ENCODE peak calls at places on chromosomes 7 and 10, in five cellular contexts. R is A549, J is thyroid gland, V is transverse colon, F is tibial nerve. Q is an unnamed sample. For H3K4me1, the result is how much of the 10 kb centered on the place peaks cover.

GRCh38 chr7:23469150-23469960 is 936 bp downstream of the IGF2BP3 start:
- DNase-seq in V (no peak), J (no peak), R (no peak), F (no peak), Q (no peak)

GRCh38 chr7:123351027-123351426 is 151.3 kb upstream of the SLC13A1 start:
- DNase-seq in J (no peak), V (no peak), R (no peak), F (no peak), Q (no peak)

GRCh38 chr7:69412331-69413146 is 185.7 kb upstream of the AUTS2 start:
- DNase-seq in J (no peak), F (no peak), R (peak), V (peak), Q (no peak)

GRCh38 chr7:71598553-71598952 is 466.6 kb downstream of the GALNT17 start:
- DNase-seq in F (no peak), V (no peak), J (no peak), R (no peak), Q (no peak)

GRCh38 chr7:130853503-130854279 is 119.7 kb upstream of the KLF14 start:
- DNase-seq in R (peak), F (no peak), V (no peak), J (no peak), Q (no peak)

GRCh38 chr7:38105874-38106483 is 72.1 kb upstream of the STARD3NL start:
- DNase-seq in F (no peak), J (peak), V (no peak), R (peak), Q (no peak)

GRCh38 chr7:38335490-38336135 is 62.2 kb upstream of the TARP start:
- DNase-seq in R (peak), V (peak), J (peak), F (peak), Q (peak)

GRCh38 chr7:131897016-131897789 is 340.8 kb upstream of the PODXL start:
- DNase-seq in J (no peak), R (peak), F (no peak), V (no peak), Q (no peak)

GRCh38 chr7:16594061-16594460 is 51.5 kb downstream of the ANKMY2 start:
- DNase-seq in V (no peak), F (no peak), J (no peak), R (no peak), Q (no peak)

GRCh38 chr7:28754027-28754426 is 204.1 kb downstream of the TRIL start:
- DNase-seq in R (peak), F (peak), J (no peak), V (no peak), Q (no peak)

GRCh38 chr7:87448427-87448826 is 27.1 kb downstream of the ABCB4 start:
- DNase-seq in V (no peak), R (no peak), J (no peak), F (no peak), Q (no peak)

GRCh38 chr10:62554632-62555199 is 180.5 kb downstream of the ZNF365 start:
- DNase-seq in V (no peak), J (peak), R (no peak), F (no peak), Q (no peak)

GRCh38 chr7:56009695-56010094 is 41.5 kb downstream of the PSPH start:
- DNase-seq in F (no peak), J (peak), V (peak), R (no peak), Q (peak)

GRCh38 chr10:14623931-14624330 is 150.8 kb downstream of the FAM107B start:
- DNase-seq in J (no peak), R (no peak), F (no peak), V (no peak), Q (no peak)

GRCh38 chr7:978049-978346 is 2.6 kb upstream of the COX19 start:
- DNase-seq in J (no peak), F (no peak), V (no peak), R (no peak), Q (no peak)

GRCh38 chr10:124384591-124385190 is 34.0 kb downstream of the OAT start:
- DNase-seq in R (no peak), J (no peak), F (no peak), V (no peak), Q (peak)

GRCh38 chr10:69453759-69454158 is 2.5 kb downstream of the TSPAN15 start:
- DNase-seq in R (no peak), J (peak), F (no peak), V (no peak), Q (peak)

GRCh38 chr10:69451209-69451783 is at the start of gene TSPAN15:
- DNase-seq in F (peak), R (peak), V (peak), J (peak), Q (peak)

GRCh38 chr10:69452676-69453415 is 1.6 kb downstream of the TSPAN15 start:
- DNase-seq in V (no peak), F (no peak), J (no peak), R (no peak), Q (no peak)

GRCh38 chr10:69449841-69450240 is 1.4 kb upstream of the TSPAN15 start:
- DNase-seq in R (peak), V (peak), J (peak), F (peak), Q (peak)

DNA sequence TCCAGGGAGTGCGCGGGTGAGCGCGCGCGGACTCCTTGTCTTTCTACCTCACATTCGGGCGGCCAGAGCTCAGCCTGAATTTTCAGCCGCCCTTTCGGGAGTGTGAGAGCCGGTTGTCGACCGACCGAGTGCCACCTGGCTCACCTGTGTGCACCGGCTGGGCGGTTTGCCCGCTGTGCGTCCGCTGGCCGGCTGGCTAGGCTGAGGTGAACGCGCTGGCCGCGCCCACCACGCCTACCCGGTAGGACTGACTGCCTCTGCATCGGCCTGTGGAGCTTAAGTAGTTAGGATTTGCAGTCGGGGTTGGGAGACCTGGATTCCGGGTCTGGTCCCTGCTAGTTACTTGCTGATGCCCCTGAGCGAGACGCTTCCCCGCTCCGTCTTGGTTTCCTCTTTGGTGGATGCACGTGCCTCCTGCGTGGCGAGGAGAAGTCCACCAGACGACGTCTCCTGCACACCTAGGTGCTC is 553 bp downstream of the TSPAN15 start:
- DNase-seq in R (no peak), J (peak), F (no peak), V (peak), Q (peak)
- H3K27ac ChIP-seq in R (peak), J (peak), F (peak), V (peak), Q (peak)

GRCh38 chr7:99102809-99103690 is 40.9 kb downstream of the SMURF1 start:
- DNase-seq in R (peak), V (no peak), J (no peak), F (no peak), Q (no peak)
- H3K4me1 ChIP-seq in R (half or more), V (under half), J (under half), F (under half), Q (under half)

GRCh38 chr10:73780301-73780700 is 1.5 kb upstream of the CHCHD1 start:
- DNase-seq in V (no peak), R (no peak), F (no peak), J (no peak), Q (no peak)

GRCh38 chr10:73782749-73783085 is 869 bp downstream of the CHCHD1 start:
- DNase-seq in J (no peak), R (no peak), F (no peak), V (no peak), Q (no peak)

GRCh38 chr10:73780966-73781365 is 882 bp upstream of the CHCHD1 start:
- DNase-seq in J (no peak), F (no peak), V (no peak), R (no peak), Q (no peak)

GRCh38 chr10:73781548-73781878 is 335 bp upstream of the CHCHD1 start:
- DNase-seq in R (no peak), V (no peak), F (no peak), J (no peak), Q (no peak)

DNA sequence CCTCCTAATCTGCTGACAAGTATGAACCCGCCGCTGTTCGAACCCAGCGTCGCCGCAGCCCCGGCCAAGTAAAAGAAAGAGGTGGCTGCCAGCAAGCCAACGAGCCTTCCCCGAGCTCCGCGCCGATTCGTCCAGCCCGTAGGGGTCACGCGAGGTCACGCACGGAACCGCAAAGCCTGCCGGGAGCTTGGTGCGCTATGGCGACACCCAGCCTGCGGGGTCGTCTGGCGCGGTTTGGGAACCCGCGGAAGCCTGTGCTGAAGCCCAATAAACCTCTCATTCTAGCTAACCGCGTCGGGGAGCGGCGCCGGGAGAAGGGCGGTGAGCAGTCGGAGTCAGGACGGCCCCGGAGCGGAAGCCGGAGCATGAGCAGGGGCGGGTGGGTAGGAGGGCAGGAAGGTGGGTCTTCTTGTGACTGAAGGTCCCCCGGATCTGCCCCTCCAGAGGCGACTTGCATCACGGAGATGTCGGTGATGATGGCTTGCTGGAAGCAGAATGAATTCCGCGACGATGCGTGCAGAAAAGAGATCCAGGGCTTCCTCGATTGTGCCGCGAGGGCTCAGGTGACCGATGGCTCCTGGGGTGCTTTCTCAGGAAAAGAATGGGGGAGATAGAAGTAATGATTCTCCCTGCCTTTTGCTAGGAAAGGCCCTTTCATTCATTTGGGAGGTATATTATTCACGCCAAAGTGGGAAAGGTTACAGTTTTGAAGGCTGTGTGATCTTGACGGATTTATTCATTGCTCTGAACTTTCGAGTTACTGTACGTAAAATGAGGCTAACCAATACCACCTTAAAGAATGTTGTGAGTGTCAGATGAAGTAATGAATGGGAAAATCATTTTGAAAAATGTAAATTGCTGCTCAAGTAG is at the start of gene CHCHD1:
- DNase-seq in R (peak), J (peak), F (peak), V (peak), Q (peak)
- TF ChIP-seq POLR2A in R (peak), J (no peak), F (peak), V (peak), Q (no peak)

GRCh38 chr7:30843741-30844482 is 67.7 kb upstream of the AQP1 start:
- DNase-seq in R (no peak), V (no peak), F (no peak), J (no peak), Q (no peak)
- H3K27ac ChIP-seq in R (no peak), V (peak), F (no peak), J (peak), Q (peak)

DNA sequence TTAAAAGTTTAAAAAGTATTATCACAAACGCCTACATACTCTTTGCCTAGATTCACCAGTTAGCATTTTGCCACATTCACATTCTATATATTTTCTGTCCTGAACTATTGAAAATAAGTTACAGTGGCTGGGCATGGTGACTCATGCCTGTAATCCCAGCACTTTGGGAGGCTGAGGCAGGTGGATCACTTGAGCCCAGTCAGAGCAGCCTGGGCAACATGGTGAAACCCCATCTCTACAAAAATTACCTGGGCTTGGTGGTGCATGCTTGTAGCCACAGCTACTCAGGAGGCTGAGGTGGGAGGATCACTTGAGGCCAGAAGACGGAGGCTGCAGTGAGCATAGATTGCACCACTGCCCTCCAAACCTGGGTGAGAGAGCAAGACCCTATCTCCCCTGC is 5.3 kb downstream of the ARPC1A start:
- DNase-seq in J (no peak), V (no peak), F (no peak), R (no peak), Q (no peak)
- H3K4me1 ChIP-seq in J (under half), V (under half), F (under half), R (under half), Q (half or more)

DNA sequence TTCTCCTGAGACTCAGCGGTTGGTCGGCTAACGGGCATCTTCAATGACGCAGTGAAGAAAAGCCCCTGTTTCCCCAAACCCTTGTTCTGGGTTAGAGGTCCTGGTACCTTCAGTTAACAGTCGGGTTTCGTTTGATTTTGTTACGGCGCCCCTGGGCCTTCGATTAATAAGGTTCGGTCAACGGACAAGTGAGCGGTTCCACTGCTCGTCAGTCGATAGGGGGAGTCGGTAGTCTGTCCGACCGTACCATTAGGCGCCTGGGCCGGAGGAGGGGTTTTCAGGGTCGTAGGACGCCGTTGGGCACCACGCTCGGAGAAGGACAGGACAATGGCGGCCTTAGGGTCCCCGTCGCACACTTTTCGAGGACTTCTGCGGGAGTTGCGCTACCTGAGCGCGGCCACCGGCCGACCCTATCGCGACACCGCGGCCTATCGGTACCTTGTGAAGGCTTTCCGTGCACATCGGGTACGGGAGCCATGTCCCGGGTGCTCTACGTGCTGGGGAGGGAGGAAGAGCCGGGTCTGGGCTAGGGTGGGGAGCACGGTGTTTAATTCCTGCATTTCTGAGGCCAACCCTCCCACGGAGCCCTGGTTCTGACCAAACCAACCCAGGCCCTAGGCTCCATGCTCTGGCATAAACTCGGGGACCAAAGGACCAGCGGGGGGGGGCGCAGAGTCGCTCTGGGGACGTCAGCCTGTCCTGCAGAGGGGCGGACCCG is at the start of gene FMC1:
- DNase-seq in J (peak), R (peak), F (peak), V (peak), Q (peak)
- TF ChIP-seq POLR2A in J (peak), R (peak), F (peak), V (peak), Q (peak)

GRCh38 chr10:16904619-16905018 is 87.4 kb upstream of the RSU1 start:
- DNase-seq in V (no peak), F (no peak), J (no peak), R (no peak), Q (no peak)
- H3K27ac ChIP-seq in V (no peak), F (no peak), J (no peak), R (no peak), Q (no peak)

DNA sequence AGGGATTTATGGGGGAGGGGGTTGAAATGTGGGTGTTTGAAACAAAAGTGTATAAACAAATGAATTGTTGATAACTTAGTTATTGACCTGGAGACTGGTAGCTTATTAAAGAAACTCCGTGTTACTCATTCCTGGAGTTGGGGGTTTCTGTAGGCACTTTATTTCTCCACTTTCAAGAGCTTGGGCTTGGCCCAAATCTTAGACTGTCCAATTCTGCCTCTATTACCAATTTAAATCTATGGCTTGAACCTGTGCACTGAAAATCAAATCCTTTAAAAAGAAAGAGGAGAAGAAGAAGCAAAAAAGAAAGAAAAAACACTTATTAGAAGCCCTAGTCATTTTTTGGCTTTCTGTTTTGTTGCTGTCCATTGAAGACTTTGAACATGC is 2.7 kb downstream of the HOXA2 start:
- DNase-seq in V (no peak), J (no peak), F (no peak), R (no peak), Q (no peak)
- H3K4me1 ChIP-seq in V (under half), J (under half), F (under half), R (under half), Q (under half)

DNA sequence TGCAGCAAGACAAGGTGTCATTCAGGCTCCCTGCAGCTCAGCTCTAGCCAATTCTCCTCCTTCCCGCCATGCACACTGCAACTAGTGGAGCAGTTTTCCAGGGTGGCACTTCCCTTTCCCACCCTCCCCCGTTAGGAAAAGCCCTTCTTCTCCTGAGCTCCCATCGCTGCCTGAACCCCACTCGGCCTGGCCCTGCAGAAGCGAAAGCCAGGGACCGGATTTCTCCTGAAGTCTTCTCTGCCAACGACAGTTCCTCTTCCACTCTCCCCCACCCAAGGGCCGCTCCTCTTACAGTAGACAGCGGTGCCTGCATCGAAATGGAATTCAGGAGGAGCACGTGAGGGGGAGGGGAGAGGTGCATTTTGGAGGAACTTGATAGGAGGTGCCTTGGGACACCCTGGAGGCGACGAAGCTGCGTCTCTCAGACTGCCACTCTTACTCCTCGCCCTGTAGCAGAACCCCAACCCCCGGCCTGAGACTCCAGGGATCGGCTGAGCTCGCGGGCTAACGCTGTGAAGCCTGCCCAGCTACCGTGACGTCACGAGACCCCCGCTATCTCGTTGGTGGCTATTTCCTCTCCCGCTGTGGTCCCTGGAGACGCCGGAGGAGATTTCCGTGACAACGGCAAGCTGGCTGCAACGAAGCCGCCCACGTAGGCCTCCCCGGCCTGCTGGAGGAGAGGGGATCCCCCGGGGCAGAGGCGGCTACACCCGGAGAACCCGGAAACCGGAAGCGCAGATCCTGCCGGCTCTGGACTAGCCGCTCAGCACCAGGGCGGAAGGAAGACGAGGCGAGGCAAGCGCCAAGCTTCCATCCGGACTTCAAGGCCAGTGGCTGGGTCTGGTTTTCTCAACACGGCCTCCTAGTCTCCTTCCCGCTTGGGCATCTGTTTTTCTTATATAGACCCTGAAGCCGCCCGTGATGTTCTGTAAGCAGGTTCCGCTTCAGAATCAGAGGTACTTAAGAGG is 109.7 kb downstream of the RALA start:
- DNase-seq in F (peak), J (peak), V (peak), R (peak), Q (peak)
- TF ChIP-seq POLR2A in F (no peak), J (no peak), V (peak), R (peak), Q (no peak)